ENCODE peak calls at places on chromosomes 16 and 17, in six cellular contexts. W is HAP-1, P is endothelial cell, U is neural crest cell, E is nucleus accumbens, J is T-helper 9 cell. A is an unnamed sample.

GRCh38 chr16:19269098-19269497 is 16.4 kb upstream of the CLEC19A start:
- DNase-seq in W (no peak), P (no peak), U (no peak), E (no peak), J (no peak), A (no peak)

GRCh38 chr17:59366040-59366757 is 34.7 kb downstream of the YPEL2 start:
- DNase-seq in W (peak), U (no peak), J (no peak), P (no peak), E (no peak), A (peak)

GRCh38 chr16:10601444-10602401 is 21.3 kb upstream of the EMP2 start:
- DNase-seq in E (no peak), U (no peak), J (no peak), P (no peak), W (no peak), A (no peak)

GRCh38 chr17:61491981-61492380 is 39.8 kb downstream of the TBX4 start:
- DNase-seq in W (no peak), U (no peak), P (no peak), E (no peak), J (no peak), A (no peak)

GRCh38 chr16:51409001-51409675 is 258.1 kb upstream of the SALL1 start:
- DNase-seq in E (no peak), P (no peak), J (no peak), U (no peak), W (no peak), A (no peak)

GRCh38 chr17:59527931-59528330 is 37.5 kb upstream of the DHX40 start:
- DNase-seq in E (no peak), J (no peak), W (no peak), P (no peak), U (no peak), A (no peak)

GRCh38 chr16:19084139-19084538 is 16.7 kb downstream of the COQ7 start:
- DNase-seq in U (no peak), P (no peak), E (no peak), J (no peak), W (no peak), A (no peak)

GRCh38 chr16:70428178-70428998 is 10.5 kb downstream of the ST3GAL2 start:
- DNase-seq in W (peak), P (peak), E (peak), U (peak), J (no peak), A (peak)

GRCh38 chr17:10046259-10046658 is 141.2 kb upstream of the RCVRN start:
- DNase-seq in W (no peak), J (no peak), E (no peak), U (no peak), P (no peak), A (no peak)

GRCh38 chr17:77286391-77286640 is 145.5 kb downstream of the SEC14L1 start:
- DNase-seq in U (no peak), P (no peak), J (no peak), E (no peak), W (no peak), A (no peak)

GRCh38 chr17:20156196-20157077 is 147.3 kb downstream of the SPECC1 start:
- DNase-seq in P (peak), J (peak), U (no peak), W (peak), E (peak), A (peak)

GRCh38 chr16:1470543-1471251 is 4.1 kb downstream of the CLCN7 start:
- DNase-seq in J (no peak), P (no peak), E (no peak), U (no peak), W (no peak), A (no peak)

GRCh38 chr17:38418693-38419507 is 9.4 kb upstream of the ARHGAP23 start:
- DNase-seq in U (no peak), E (no peak), W (peak), P (no peak), J (no peak), A (no peak)

GRCh38 chr17:9465216-9465921 is 110.3 kb downstream of the STX8 start:
- DNase-seq in E (no peak), W (no peak), J (no peak), P (no peak), U (no peak), A (no peak)

GRCh38 chr17:67594115-67594878 is 123.4 kb upstream of the NOL11 start:
- DNase-seq in W (no peak), E (no peak), J (no peak), U (no peak), P (no peak), A (peak)

GRCh38 chr16:66569131-66569530 is 2.9 kb downstream of the CMTM1 start:
- DNase-seq in U (no peak), P (no peak), W (no peak), J (no peak), E (no peak), A (peak)

GRCh38 chr17:82548681-82549303 is 29.3 kb downstream of the FOXK2 start:
- DNase-seq in E (no peak), W (no peak), J (no peak), P (no peak), U (no peak), A (peak)

GRCh38 chr16:80741716-80742115 is 62.7 kb downstream of the CDYL2 start:
- DNase-seq in P (no peak), E (no peak), W (no peak), U (no peak), J (no peak), A (no peak)

GRCh38 chr17:28896491-28896883 is 1.0 kb downstream of the FLOT2 start:
- DNase-seq in J (no peak), E (no peak), P (no peak), W (peak), U (no peak), A (no peak)

GRCh38 chr16:16075463-16076399 is 126.3 kb downstream of the ABCC1 start:
- DNase-seq in P (no peak), J (no peak), W (no peak), E (peak), U (no peak), A (peak)

A was measured in kidney glomerular epithelial cell.